ENCODE peak calls at places on chromosome 21, in five cellular contexts. B is cardiac muscle cell; N is mesenchymal stem cell; M is BE2C; X is CD4-positive, CD25-positive, alpha-beta regulatory T cell. E is an unnamed sample.
A peak's percentile ranks its signal among the peaks of the same experiment; 100 is the strongest.

GRCh38 chr21:25385912-25386474 is 221.3 kb downstream of the MRPL39 start:
- DNase-seq in M (no peak), N (peak; percentile 45), X (peak; percentile 39), B (peak; percentile 77), E (peak; percentile 66)

GRCh38 chr21:41662761-41663160 is 104.1 kb downstream of the RIPK4 start:
- DNase-seq in M (no peak), B (no peak), X (no peak), N (no peak), E (no peak)

GRCh38 chr21:41975391-41976272 is 21.8 kb upstream of the C2CD2 start:
- DNase-seq in X (no peak), B (no peak), M (no peak), N (no peak), E (peak; percentile 79)

GRCh38 chr21:17793675-17794123 is 25.5 kb downstream of the C21orf91 start:
- DNase-seq in B (peak; percentile 19), M (peak; percentile 33), X (peak; percentile 53), N (peak; percentile 68), E (no peak)

GRCh38 chr21:41366522-41367151 is 4.8 kb downstream of the MX2 start:
- DNase-seq in M (no peak), B (peak; percentile 94), X (no peak), N (peak; percentile 80), E (no peak)

GRCh38 chr21:33443174-33443573 is 36.6 kb downstream of the TMEM50B start:
- DNase-seq in B (no peak), M (no peak), N (no peak), X (no peak), E (no peak)

GRCh38 chr21:43825936-43826622 is 36.7 kb downstream of the RRP1 start:
- DNase-seq in B (no peak), N (no peak), M (no peak), X (no peak), E (peak; percentile 73)

GRCh38 chr21:26449161-26449560 is 123.9 kb downstream of the CYYR1 start:
- DNase-seq in N (peak; percentile 89), M (no peak), B (peak; percentile 64), X (no peak), E (peak; percentile 52)

GRCh38 chr21:30306821-30307330 is 13.2 kb downstream of the KRTAP26-1 start:
- DNase-seq in X (no peak), M (no peak), N (no peak), B (no peak), E (no peak)

GRCh38 chr21:33330726-33331125 is 6.0 kb downstream of the IFNAR1 start:
- DNase-seq in B (no peak), X (no peak), N (no peak), M (no peak), E (no peak)

GRCh38 chr21:22791986-22792560 is 1793.9 kb downstream of the NCAM2 start:
- DNase-seq in X (peak; percentile 10), N (peak; percentile 34), M (peak; percentile 30), B (peak; percentile 62), E (peak; percentile 65)

GRCh38 chr21:40563845-40564717 is 282.9 kb downstream of the DSCAM start:
- DNase-seq in X (no peak), B (no peak), M (no peak), N (no peak), E (no peak)

GRCh38 chr21:42164064-42164789 is 54.7 kb upstream of the ABCG1 start:
- DNase-seq in M (peak; percentile 64), N (peak; percentile 9), B (peak; percentile 43), X (peak; percentile 39), E (no peak)

GRCh38 chr21:20617130-20617529 is 381.1 kb upstream of the NCAM2 start:
- DNase-seq in M (no peak), N (no peak), X (no peak), B (no peak), E (no peak)

GRCh38 chr21:43193088-43193650 is 24.4 kb downstream of the CRYAA start:
- DNase-seq in B (no peak), M (no peak), X (no peak), N (no peak), E (no peak)

GRCh38 chr21:28074676-28075075 is 918.0 kb downstream of the LTN1 start:
- DNase-seq in X (no peak), B (no peak), M (no peak), N (no peak), E (no peak)

GRCh38 chr21:33247596-33247995 is 17.9 kb downstream of the IFNAR2 start:
- DNase-seq in M (no peak), N (no peak), B (no peak), X (no peak), E (no peak)

GRCh38 chr21:46084041-46084561 is 13.8 kb upstream of the COL6A2 start:
- DNase-seq in N (no peak), M (no peak), B (no peak), X (no peak), E (peak; percentile 4)
- H3K4me1 ChIP-seq in N (peaks cover 25% of the 10 kb centered on the region), M (peaks cover 19% of the 10 kb centered on the region), B (no peaks in the 10 kb centered on the region), X (no peaks in the 10 kb centered on the region), E (peaks cover 26% of the 10 kb centered on the region)

DNA sequence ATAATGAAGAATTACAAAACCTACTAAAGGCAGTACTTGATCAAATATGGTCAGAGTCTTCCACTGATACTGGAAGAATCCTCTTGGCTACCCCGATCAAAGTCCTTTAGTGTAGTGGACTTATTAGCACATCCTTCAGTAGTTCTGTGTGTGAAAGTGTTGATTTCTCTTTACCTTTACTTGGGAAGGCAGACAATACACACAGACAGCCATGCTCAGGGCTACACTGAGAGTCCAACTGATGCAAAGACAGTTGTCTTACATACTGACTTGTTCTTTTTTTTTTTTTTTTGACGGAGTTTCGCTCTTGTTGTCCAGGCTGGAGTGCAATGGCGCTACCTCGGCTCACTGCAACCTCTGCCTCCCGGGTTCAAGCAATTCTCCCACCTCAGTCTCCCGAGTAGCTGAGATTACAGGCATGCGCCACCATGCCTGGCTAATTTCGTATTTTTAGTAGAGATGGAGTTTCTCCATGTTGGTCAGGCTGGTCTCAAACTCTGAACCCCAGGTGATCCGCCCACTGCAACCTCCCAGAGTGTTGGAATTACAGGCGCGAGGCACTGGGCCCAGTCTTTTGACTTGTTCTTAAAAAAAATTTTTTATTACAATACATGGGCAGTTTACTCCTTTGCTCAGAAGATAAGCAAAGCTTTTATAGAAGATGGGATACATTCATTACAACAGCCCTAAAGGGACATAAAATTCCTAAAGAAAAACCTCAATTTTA is 3.5 kb upstream of the PTTG1IP start:
- DNase-seq in B (no peak), X (no peak), N (no peak), M (no peak), E (no peak)
- H3K4me1 ChIP-seq in B (peaks cover 11% of the 10 kb centered on the region), X (peaks cover 31% of the 10 kb centered on the region), N (peaks cover 18% of the 10 kb centered on the region), M (no peaks in the 10 kb centered on the region), E (peaks cover 39% of the 10 kb centered on the region)

GRCh38 chr21:29193907-29194306 is 63.5 kb downstream of the MAP3K7CL start:
- DNase-seq in X (no peak), M (no peak), B (no peak), N (no peak), E (no peak)
- H3K4me1 ChIP-seq in X (peaks cover 20% of the 10 kb centered on the region), M (no peaks in the 10 kb centered on the region), B (no peaks in the 10 kb centered on the region), N (peaks cover 2% of the 10 kb centered on the region), E (peaks cover 36% of the 10 kb centered on the region)

GRCh38 chr21:15062566-15062965 is 2.2 kb downstream of the NRIP1 start:
- DNase-seq in X (peak; percentile 44), N (peak; percentile 13), B (peak; percentile 44), M (no peak), E (no peak)
- H3K4me1 ChIP-seq in X (peaks cover 27% of the 10 kb centered on the region), N (no peaks in the 10 kb centered on the region), B (peaks cover 36% of the 10 kb centered on the region), M (peaks cover 30% of the 10 kb centered on the region), E (peaks cover 41% of the 10 kb centered on the region)

GRCh38 chr21:45035477-45035848 is 38.9 kb upstream of the ADARB1 start:
- DNase-seq in X (no peak), B (no peak), N (no peak), M (no peak), E (peak; percentile 22)
- H3K4me1 ChIP-seq in X (no peaks in the 10 kb centered on the region), B (peaks cover 29% of the 10 kb centered on the region), N (peaks cover 23% of the 10 kb centered on the region), M (peaks cover 10% of the 10 kb centered on the region), E (peaks cover 20% of the 10 kb centered on the region)

DNA sequence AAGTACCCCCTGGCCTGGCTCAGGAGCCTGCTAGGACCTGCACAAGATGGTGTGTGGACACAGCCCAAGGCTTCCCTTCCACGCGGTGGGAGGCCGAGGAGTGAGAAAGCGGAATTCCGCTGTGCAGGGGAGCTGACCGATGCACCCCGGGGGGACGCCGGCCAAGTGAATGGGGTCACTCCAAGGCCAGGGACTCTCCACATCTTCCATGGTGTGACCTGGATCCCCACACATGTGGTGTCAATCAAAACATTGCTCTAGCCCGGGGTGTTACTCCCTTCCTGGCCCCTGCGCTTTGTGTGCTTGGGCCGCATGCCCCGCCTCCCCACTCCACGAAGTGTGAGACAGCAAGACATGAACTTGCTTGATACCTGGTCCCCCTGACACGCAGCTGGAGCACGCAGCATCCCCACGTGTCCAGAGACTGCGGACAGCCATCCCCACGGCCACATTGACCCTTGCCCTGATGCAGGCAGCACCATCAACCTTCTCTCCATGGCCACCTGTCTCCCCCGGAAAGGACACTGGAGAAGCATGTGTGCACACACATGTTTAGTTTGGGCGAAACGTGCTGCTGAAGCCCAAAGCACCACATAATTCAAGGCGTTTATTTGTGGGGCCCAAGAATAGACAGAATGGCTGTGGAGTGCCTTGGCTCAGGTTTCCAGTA is 171.5 kb downstream of the HUNK start:
- DNase-seq in M (no peak), B (no peak), X (no peak), N (no peak), E (no peak)
- H3K4me1 ChIP-seq in M (no peaks in the 10 kb centered on the region), B (no peaks in the 10 kb centered on the region), X (no peaks in the 10 kb centered on the region), N (no peaks in the 10 kb centered on the region), E (no peaks in the 10 kb centered on the region)

GRCh38 chr21:39316729-39317128 is 3.3 kb upstream of the BRWD1 start:
- DNase-seq in N (no peak), M (no peak), B (no peak), X (no peak), E (no peak)
- H3K4me1 ChIP-seq in N (peaks cover 6% of the 10 kb centered on the region), M (peaks cover 3% of the 10 kb centered on the region), B (peaks cover 33% of the 10 kb centered on the region), X (peaks cover 22% of the 10 kb centered on the region), E (peaks cover 16% of the 10 kb centered on the region)

GRCh38 chr21:37373539-37373938 is 7.0 kb downstream of the DYRK1A start:
- DNase-seq in B (no peak), N (no peak), X (no peak), M (no peak), E (no peak)

GRCh38 chr21:37372127-37372731 is 5.7 kb downstream of the DYRK1A start:
- DNase-seq in X (no peak), N (no peak), M (no peak), B (no peak), E (no peak)

GRCh38 chr21:37374026-37374425 is 7.5 kb downstream of the DYRK1A start:
- DNase-seq in X (no peak), M (no peak), N (peak; percentile 49), B (peak; percentile 52), E (no peak)

GRCh38 chr21:37378700-37379139 is 12.1 kb downstream of the DYRK1A start:
- DNase-seq in M (no peak), N (no peak), B (no peak), X (no peak), E (no peak)

DNA sequence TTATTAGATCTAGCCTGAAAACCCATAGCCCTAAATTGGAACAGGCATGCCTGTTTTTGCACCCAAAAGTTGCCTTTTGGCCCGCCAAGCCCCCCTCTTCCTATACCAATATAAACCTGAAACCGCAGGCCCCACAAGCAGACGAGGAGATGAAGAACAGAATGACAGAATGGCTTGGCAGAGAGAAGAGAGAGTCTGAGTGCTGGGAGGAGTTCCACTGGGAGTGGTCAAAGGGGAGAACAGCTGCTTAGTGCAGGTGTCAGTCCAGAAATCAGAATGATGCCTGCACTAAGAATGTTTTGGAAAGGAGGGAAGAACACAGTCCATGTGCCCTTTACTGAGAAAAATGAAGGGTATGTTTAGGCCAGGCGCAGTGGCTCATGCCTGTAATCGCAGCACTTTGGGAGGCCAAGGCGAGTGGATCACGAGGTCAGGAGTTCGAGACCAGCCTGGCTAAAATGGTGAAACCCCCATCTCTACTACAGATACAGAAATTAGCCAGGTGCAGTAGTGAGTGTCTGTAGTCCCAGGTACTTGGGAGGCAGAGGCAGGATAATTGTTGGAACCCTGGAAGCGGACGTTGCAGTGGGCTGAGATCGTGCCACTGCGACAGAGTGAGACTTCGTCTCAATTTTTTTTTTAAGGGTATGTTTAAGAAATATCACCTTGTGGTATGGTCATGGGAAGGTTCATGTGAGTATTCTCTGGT is 9.4 kb downstream of the DYRK1A start:
- DNase-seq in N (no peak), M (no peak), X (no peak), B (no peak), E (no peak)
- H3K4me1 ChIP-seq in N (peaks cover 12% of the 10 kb centered on the region), M (peaks cover 3% of the 10 kb centered on the region), X (peaks cover 97% of the 10 kb centered on the region), B (peaks cover 32% of the 10 kb centered on the region), E (peaks cover 29% of the 10 kb centered on the region)